ENCODE peak calls at places on chromosomes 1 and 21, in nine cellular contexts. L, X, U, G, N, P, O, C and E are unnamed samples.

GRCh38 chr1:109994654-109995053 is 10.1 kb downstream of the AHCYL1 start:
- DNase-seq in C (no peak), U (no peak), G (no peak), X (no peak), O (no peak), N (no peak), P (no peak), L (no peak), E (no peak)

GRCh38 chr1:77446841-77447555 is 165.2 kb downstream of the AK5 start:
- DNase-seq in L (no peak), O (no peak), N (no peak), G (no peak), P (no peak), C (peak), U (no peak), X (no peak), E (no peak)

GRCh38 chr1:39016604-39017171 is 9.5 kb upstream of the NDUFS5 start:
- DNase-seq in O (no peak), C (no peak), G (no peak), X (no peak), L (no peak), U (no peak), N (no peak), P (no peak), E (no peak)

GRCh38 chr21:35476616-35477395 is 427.7 kb upstream of the RUNX1 start:
- DNase-seq in X (no peak), C (peak), O (no peak), N (peak), P (no peak), U (no peak), G (no peak), L (no peak), E (no peak)

GRCh38 chr1:11898831-11899467 is 27.3 kb downstream of the KIAA2013 start:
- DNase-seq in X (no peak), U (peak), N (no peak), G (no peak), L (no peak), C (no peak), O (no peak), P (no peak), E (no peak)

GRCh38 chr1:25486602-25487001 is 55.9 kb downstream of the MACO1 start:
- DNase-seq in O (no peak), X (no peak), L (no peak), C (peak), P (no peak), N (no peak), U (no peak), G (no peak), E (no peak)

GRCh38 chr1:55035904-55036303 is 3.4 kb upstream of the PCSK9 start:
- DNase-seq in C (no peak), N (no peak), L (no peak), X (no peak), P (no peak), U (no peak), G (no peak), O (no peak), E (no peak)

GRCh38 chr1:230794871-230795645 is 47.9 kb downstream of the CAPN9 start:
- DNase-seq in U (no peak), O (no peak), C (no peak), G (no peak), L (no peak), N (no peak), X (no peak), P (no peak), E (no peak)